ENCODE peak calls at places on chromosome 19, in four cellular contexts. A is heart right ventricle, L is tibial nerve, E is K562. R is an unnamed sample. For H3K27me3, the result is how much of the 10 kb centered on the place peaks cover.

GRCh38 chr19:15461694-15462093 is 2.6 kb downstream of the RASAL3 start:
- DNase-seq in A (no peak), L (no peak), E (no peak), R (no peak)

GRCh38 chr19:17332677-17333581 is 1.7 kb downstream of the ANO8 start:
- DNase-seq in A (no peak), L (no peak), E (peak), R (no peak)

GRCh38 chr19:4172861-4173473 is 9.4 kb downstream of the SIRT6 start:
- DNase-seq in A (peak), L (no peak), E (peak), R (peak)

GRCh38 chr19:9009935-9010651 is at the start of gene MUC16:
- DNase-seq in A (no peak), L (no peak), E (no peak), R (no peak)

GRCh38 chr19:14383556-14383897 is 2.3 kb downstream of the ADGRE5 start:
- DNase-seq in A (peak), L (no peak), E (no peak), R (no peak)

GRCh38 chr19:49362926-49363264 is 679 bp upstream of the TEAD2 start:
- DNase-seq in A (peak), L (no peak), E (no peak), R (peak)

GRCh38 chr19:38231918-38232317 is 7.9 kb upstream of the DPF1 start:
- DNase-seq in A (no peak), L (no peak), E (no peak), R (no peak)

GRCh38 chr19:8304841-8305621 is 3.1 kb downstream of the CD320 start:
- DNase-seq in A (peak), L (peak), E (peak), R (peak)

GRCh38 chr19:33492951-33493350 is 28.6 kb downstream of the PEPD start:
- DNase-seq in A (no peak), L (no peak), E (no peak), R (peak)

GRCh38 chr19:18422530-18423191 is 3.5 kb downstream of the SSBP4 start:
- DNase-seq in A (no peak), L (no peak), E (no peak), R (peak)

GRCh38 chr19:49642488-49643035 is 553 bp downstream of the SCAF1 start:
- DNase-seq in A (no peak), L (no peak), E (no peak), R (no peak)

GRCh38 chr19:50043967-50044366 is 18.2 kb downstream of the ZNF473 start:
- DNase-seq in A (no peak), L (no peak), E (no peak), R (no peak)

GRCh38 chr19:17227798-17228367 is 1.9 kb downstream of the OCEL1 start:
- DNase-seq in A (no peak), L (no peak), E (no peak), R (no peak)

GRCh38 chr19:51511353-51511752 is 9.8 kb upstream of the SIGLEC12 start:
- DNase-seq in A (no peak), L (no peak), E (peak), R (no peak)

GRCh38 chr19:4342421-4343055 is 824 bp upstream of the MPND start:
- DNase-seq in A (peak), L (peak), E (peak), R (peak)

GRCh38 chr19:38224014-38224862 is at the start of gene DPF1:
- DNase-seq in A (peak), L (no peak), E (peak), R (peak)

GRCh38 chr19:29603308-29603707 is 2.8 kb upstream of the POP4 start:
- DNase-seq in A (no peak), L (no peak), E (no peak), R (no peak)

GRCh38 chr19:46824887-46825730 is 25.5 kb downstream of the AP2S1 start:
- DNase-seq in A (no peak), L (no peak), E (no peak), R (peak)

GRCh38 chr19:43634516-43634876 is 5.2 kb downstream of the CADM4 start:
- DNase-seq in A (no peak), L (no peak), E (no peak), R (no peak)

GRCh38 chr19:29672933-29673336 is 7.7 kb downstream of the PLEKHF1 start:
- DNase-seq in A (no peak), L (no peak), E (no peak), R (peak)

DNA sequence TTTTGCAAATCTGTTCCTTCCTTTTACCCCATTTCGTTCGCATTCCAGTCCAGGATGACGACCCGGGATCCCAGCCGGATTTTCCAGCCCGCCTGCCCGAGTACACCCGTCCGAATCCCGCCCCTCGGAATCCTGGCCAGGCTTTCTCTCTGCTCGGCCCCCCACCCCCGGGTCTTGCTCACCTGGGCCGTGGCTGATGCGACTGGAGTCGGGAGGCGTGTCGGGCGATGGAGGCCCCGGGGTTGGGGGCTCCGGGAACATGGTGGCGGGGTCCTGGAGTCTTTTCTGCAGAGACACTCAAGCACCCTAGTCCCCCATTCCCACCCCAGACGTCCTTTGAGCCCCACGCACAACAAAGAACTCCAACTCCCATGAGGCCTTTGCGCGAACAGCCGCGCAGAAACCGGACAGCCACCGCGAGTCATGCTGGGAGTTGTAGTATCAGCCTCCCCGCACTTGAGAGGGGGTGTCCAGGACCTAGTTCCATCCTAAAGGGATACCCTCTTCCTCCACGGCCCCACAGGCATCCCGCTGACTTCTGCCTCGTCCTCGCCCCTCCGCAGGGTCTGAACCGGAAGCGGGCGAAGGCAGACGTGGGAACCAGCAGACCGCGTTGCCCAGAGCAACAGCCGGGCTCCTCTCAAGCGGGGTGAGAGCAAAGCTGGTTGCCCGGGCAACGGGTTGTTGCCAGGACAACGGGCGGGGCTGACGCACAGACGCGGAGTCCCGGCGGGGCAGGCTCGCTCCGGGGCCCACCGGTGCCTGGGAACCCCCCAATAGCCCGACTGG is 1.1 kb downstream of the SYT5 start:
- DNase-seq in A (peak), L (no peak), E (peak), R (peak)
- H3K27me3 ChIP-seq in A (half or more), L (half or more), E (under half), R (half or more)

GRCh38 chr19:55452381-55453325 is 8.8 kb downstream of the ISOC2 start:
- DNase-seq in A (peak), L (peak), E (peak), R (peak)
- TF ChIP-seq CTCF in A (peak), L (no peak), E (no peak), R (no peak)

DNA sequence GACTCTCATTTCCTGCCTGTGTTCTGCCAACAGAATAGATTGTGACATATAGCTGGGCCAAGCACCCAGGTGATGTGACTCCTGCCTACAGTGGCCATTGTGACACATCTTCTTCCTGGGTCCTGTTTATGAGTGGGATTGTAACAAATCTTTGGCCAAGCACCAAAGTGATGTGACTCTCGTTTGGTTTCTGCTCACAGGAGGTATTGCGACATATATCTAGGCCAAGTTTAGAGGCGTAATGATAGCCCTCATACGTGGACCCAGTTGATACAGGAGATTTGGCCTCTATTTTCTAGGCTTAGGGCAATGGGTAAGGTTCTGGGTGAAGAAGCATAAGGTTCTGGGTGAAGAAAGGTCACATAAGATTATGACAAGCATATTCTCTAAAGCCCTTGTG is 76.2 kb downstream of the ZNF208 start:
- DNase-seq in A (no peak), L (no peak), E (no peak), R (no peak)
- H3K4me3 ChIP-seq in A (no peak), L (no peak), E (no peak), R (no peak)

GRCh38 chr19:41222240-41222639 is 3.2 kb downstream of the AXL start:
- DNase-seq in A (no peak), L (no peak), E (no peak), R (no peak)

GRCh38 chr19:41218615-41219507 is at the start of gene AXL:
- DNase-seq in A (peak), L (peak), E (peak), R (peak)

GRCh38 chr19:41221514-41222205 is 2.6 kb downstream of the AXL start:
- DNase-seq in A (no peak), L (no peak), E (no peak), R (peak)

GRCh38 chr19:41218249-41218614 is 791 bp upstream of the AXL start:
- DNase-seq in A (no peak), L (no peak), E (no peak), R (no peak)

GRCh38 chr19:41219924-41220567 is 1.0 kb downstream of the AXL start:
- DNase-seq in A (peak), L (peak), E (peak), R (peak)
- H3K27me3 ChIP-seq in A (under half), L (under half), E (under half), R (under half)

DNA sequence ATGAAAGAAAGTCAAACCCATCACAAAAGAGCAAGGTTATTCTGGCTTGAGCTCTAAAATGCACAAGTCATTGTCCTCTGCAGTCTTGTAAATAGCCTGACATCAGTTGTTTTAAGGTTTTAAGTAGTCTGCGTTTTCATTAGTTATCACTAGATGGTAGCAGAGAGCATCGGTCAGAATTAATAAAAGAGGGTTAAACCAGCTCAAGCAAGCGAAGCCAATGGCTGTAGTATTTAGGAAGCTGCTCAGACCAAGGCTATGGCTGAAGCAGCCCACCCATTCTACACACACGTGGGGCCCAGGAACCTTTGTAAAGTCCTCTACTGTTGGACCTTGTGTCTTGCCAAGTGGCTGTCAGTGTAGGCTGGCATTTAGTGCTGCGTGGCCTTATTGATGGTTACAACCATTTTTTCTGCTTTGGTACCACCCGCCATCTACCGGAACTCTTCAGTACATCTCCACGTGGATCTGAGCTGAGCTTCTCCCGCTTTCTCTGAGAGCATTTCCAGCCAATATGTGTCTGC is 13.3 kb upstream of the ZNF57 start:
- DNase-seq in A (no peak), L (no peak), E (peak), R (no peak)
- TF ChIP-seq CTCF in A (peak), L (peak), E (peak), R (peak)

GRCh38 chr19:45815501-45816216 is 551 bp upstream of the RSPH6A start:
- DNase-seq in A (peak), L (no peak), E (no peak), R (no peak)

GRCh38 chr19:45817010-45817724 is 2.1 kb upstream of the RSPH6A start:
- DNase-seq in A (peak), L (peak), E (peak), R (peak)

GRCh38 chr19:45817725-45818301 is 2.7 kb upstream of the RSPH6A start:
- DNase-seq in A (no peak), L (no peak), E (no peak), R (peak)

GRCh38 chr19:45814851-45815481 is at the start of gene RSPH6A:
- DNase-seq in A (no peak), L (no peak), E (no peak), R (peak)

GRCh38 chr19:45816236-45817009 is 1.3 kb upstream of the RSPH6A start:
- DNase-seq in A (no peak), L (no peak), E (no peak), R (no peak)
- H3K4me3 ChIP-seq in A (peak), L (no peak), E (no peak), R (no peak)

DNA sequence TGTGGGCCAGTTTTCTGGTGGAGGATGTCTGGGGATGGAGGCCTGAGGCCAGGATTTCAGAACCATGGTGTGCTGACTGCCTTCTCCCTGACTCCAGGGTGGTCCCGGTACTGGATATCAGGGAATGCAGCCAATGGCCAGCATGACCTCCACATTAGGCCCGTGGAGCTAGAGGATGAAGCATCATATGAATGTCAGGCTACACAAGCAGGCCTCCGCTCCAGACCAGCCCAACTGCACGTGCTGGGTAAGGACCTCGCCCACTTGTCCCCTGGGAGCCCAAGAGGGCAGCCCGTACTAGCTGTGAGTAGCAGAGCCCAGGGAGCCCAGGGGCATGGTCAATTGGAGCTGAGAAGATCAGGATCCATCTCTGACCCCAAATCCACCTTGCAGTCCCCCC is 1.6 kb downstream of the KIRREL2 start:
- DNase-seq in A (no peak), L (no peak), E (no peak), R (peak)
- H3K27me3 ChIP-seq in A (half or more), L (half or more), E (half or more), R (half or more)

DNA sequence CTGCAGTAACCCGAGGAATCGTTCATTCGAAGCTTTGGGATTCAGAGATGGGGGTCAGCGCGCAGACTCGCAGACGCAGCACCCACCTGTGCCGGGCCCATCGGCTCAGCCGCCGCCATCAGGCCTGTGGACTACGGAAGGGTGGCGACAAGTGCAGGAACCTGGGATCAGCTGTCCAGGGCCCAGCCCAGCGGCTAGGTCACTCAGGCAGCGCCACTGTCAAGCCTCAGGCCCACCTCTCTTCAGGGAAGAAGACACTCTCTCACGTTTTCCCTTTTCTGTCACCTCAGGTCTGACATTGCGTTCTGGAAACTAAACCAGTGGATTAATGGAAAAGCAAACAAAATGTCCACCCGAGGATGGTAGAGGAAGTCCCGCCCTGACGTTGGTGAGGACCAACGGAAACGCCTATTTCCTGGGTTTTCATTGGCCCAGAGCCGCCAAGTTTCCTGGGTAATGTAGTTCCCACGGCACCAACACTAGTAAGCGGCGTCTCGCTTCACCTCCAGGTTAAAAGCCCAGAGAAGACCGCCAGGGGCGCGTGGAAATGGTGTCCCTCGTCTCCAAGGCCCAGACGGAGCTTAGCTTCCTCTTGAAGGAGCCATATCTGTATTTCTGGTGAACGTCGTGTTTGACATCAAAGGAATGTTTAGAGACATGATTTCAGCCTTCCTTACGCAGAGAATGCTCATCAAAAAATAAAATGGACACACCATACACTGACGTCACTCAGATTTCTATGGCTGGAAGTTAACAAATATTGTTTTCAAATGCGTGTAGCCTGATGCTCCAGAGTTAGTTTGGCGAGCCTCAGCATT is at the start of gene ZNF772:
- DNase-seq in A (peak), L (peak), E (peak), R (peak)
- TF ChIP-seq CTCF in A (peak), L (peak), E (peak), R (peak)

GRCh38 chr19:2288010-2288742 is 6.2 kb upstream of the PEAK3 start:
- DNase-seq in A (no peak), L (no peak), E (no peak), R (no peak)

GRCh38 chr19:2290441-2291184 is 8.6 kb upstream of the PEAK3 start:
- DNase-seq in A (no peak), L (no peak), E (no peak), R (peak)

GRCh38 chr19:2291185-2291751 is 9.3 kb upstream of the PEAK3 start:
- DNase-seq in A (no peak), L (no peak), E (no peak), R (peak)

GRCh38 chr19:2288743-2289713 is 7.1 kb upstream of the PEAK3 start:
- DNase-seq in A (no peak), L (no peak), E (no peak), R (no peak)

GRCh38 chr19:2289714-2290435 is 7.9 kb upstream of the PEAK3 start:
- DNase-seq in A (no peak), L (no peak), E (peak), R (peak)
- H3K4me3 ChIP-seq in A (peak), L (peak), E (peak), R (peak)

R was measured in left lung.